ENCODE peak calls at places on chromosomes 4 and X, in eight cellular contexts. K is NCI-H1417 treated with DMSO at 0.1 percent for 48 hours; H is activated T-cell treated with anti-CD3 and anti-CD28 coated beads, Interleukin-2, amount 50 U/mL, for 1 hour; Z is A172; Q is NCI-H1048; L is kidney; S is D341Med; C is HFF-Myc. O is an unnamed sample.

GRCh38 chr4:74267998-74268606 is 40.2 kb upstream of the EPGN start:
- DNase-seq in K (no peak), H (no peak), Z (peak), Q (no peak), L (no peak), S (no peak), C (no peak), O (no peak)

GRCh38 chrX:13092455-13092941 is 48.1 kb upstream of the FAM9C start:
- DNase-seq in K (no peak), H (peak), Z (no peak), Q (no peak), L (peak), S (no peak), C (no peak), O (no peak)

GRCh38 chr4:116275006-116275405 is 810.4 kb downstream of the TRAM1L1 start:
- DNase-seq in K (no peak), H (no peak), Z (no peak), Q (no peak), L (peak), S (no peak), C (no peak), O (no peak)

GRCh38 chr4:45576275-45576674 is 547.6 kb downstream of the GABRG1 start:
- DNase-seq in K (no peak), H (no peak), Z (no peak), Q (no peak), L (no peak), S (no peak), C (no peak), O (no peak)

GRCh38 chrX:15744181-15744867 is 6.3 kb downstream of the CA5B start:
- DNase-seq in K (no peak), H (no peak), Z (no peak), Q (no peak), L (no peak), S (no peak), C (no peak), O (peak)

GRCh38 chr4:72701987-72702819 is 133.2 kb upstream of the ADAMTS3 start:
- DNase-seq in K (peak), H (no peak), Z (peak), Q (peak), L (no peak), S (peak), C (peak), O (peak)

GRCh38 chr4:5366421-5366820 is 315.1 kb downstream of the STK32B start:
- DNase-seq in K (no peak), H (no peak), Z (peak), Q (no peak), L (no peak), S (no peak), C (no peak), O (no peak)

GRCh38 chr4:86178216-86178615 is 181.6 kb downstream of the MAPK10 start:
- DNase-seq in K (no peak), H (no peak), Z (no peak), Q (no peak), L (no peak), S (no peak), C (no peak), O (no peak)

GRCh38 chrX:9326369-9326768 is 138.5 kb upstream of the TBL1X start:
- DNase-seq in K (no peak), H (no peak), Z (no peak), Q (no peak), L (no peak), S (no peak), C (no peak), O (no peak)

GRCh38 chr4:147361726-147362125 is 119.2 kb upstream of the EDNRA start:
- DNase-seq in K (no peak), H (no peak), Z (peak), Q (no peak), L (no peak), S (no peak), C (peak), O (peak)

GRCh38 chr4:111214371-111214770 is 591.5 kb upstream of the PITX2 start:
- DNase-seq in K (no peak), H (no peak), Z (no peak), Q (no peak), L (no peak), S (no peak), C (no peak), O (no peak)

GRCh38 chr4:150217192-150217591 is 138.9 kb downstream of the DCLK2 start:
- DNase-seq in K (no peak), H (no peak), Z (peak), Q (no peak), L (no peak), S (no peak), C (no peak), O (peak)

GRCh38 chr4:128660361-128660964 is 149.0 kb upstream of the JADE1 start:
- DNase-seq in K (no peak), H (no peak), Z (no peak), Q (no peak), L (no peak), S (no peak), C (no peak), O (no peak)

GRCh38 chrX:150348365-150348764 is 14.8 kb upstream of the MAMLD1 start:
- DNase-seq in K (no peak), H (no peak), Z (peak), Q (no peak), L (no peak), S (no peak), C (no peak), O (no peak)